ENCODE peak calls at places on chromosomes 7 and 10, in five cellular contexts. G is kidney epithelial cell, Z is stomach, I is WTC11, U is heart left ventricle. L is an unnamed sample.

GRCh38 chr10:26216577-26216948 is at the start of gene GAD2:
- DNase-seq in G (no peak), Z (no peak), I (no peak), U (no peak), L (no peak)

GRCh38 chr10:44994752-44995530 is 5.8 kb upstream of the ZNF22 start:
- DNase-seq in G (no peak), Z (no peak), I (no peak), U (no peak), L (no peak)

GRCh38 chr7:151742713-151743480 is 134.0 kb downstream of the PRKAG2 start:
- DNase-seq in G (no peak), Z (no peak), I (no peak), U (no peak), L (no peak)

GRCh38 chr7:9013940-9014339 is 580.5 kb downstream of the NXPH1 start:
- DNase-seq in G (no peak), Z (no peak), I (peak), U (no peak), L (no peak)

GRCh38 chr7:153103219-153103618 is 343.7 kb downstream of the ACTR3B start:
- DNase-seq in G (no peak), Z (no peak), I (no peak), U (no peak), L (no peak)

GRCh38 chr7:40530292-40530691 is 395.5 kb downstream of the SUGCT start:
- DNase-seq in G (no peak), Z (no peak), I (no peak), U (no peak), L (no peak)

GRCh38 chr10:50594012-50594411 is 29.7 kb downstream of the SGMS1 start:
- DNase-seq in G (peak), Z (no peak), I (no peak), U (no peak), L (no peak)

GRCh38 chr10:43127447-43127846 is 10.8 kb upstream of the CSGALNACT2 start:
- DNase-seq in G (no peak), Z (no peak), I (no peak), U (no peak), L (no peak)

GRCh38 chr7:104795616-104796398 is 218.2 kb upstream of the KMT2E start:
- DNase-seq in G (no peak), Z (no peak), I (no peak), U (no peak), L (no peak)

GRCh38 chr7:116421298-116421697 is 78.2 kb upstream of the CAV2 start:
- DNase-seq in G (no peak), Z (no peak), I (no peak), U (no peak), L (no peak)

GRCh38 chr7:116420003-116420402 is 79.5 kb upstream of the CAV2 start:
- DNase-seq in G (no peak), Z (no peak), I (no peak), U (no peak), L (no peak)

GRCh38 chr7:116423499-116423898 is 76.0 kb upstream of the CAV2 start:
- DNase-seq in G (no peak), Z (no peak), I (no peak), U (no peak), L (no peak)

GRCh38 chr7:116425647-116426209 is 73.8 kb upstream of the CAV2 start:
- DNase-seq in G (no peak), Z (no peak), I (no peak), U (no peak), L (no peak)

GRCh38 chr7:116422651-116423050 is 76.9 kb upstream of the CAV2 start:
- DNase-seq in G (no peak), Z (no peak), I (no peak), U (no peak), L (no peak)
- TF ChIP-seq CTCF in G (no peak), Z (no peak), I (no peak), U (no peak), L (no peak)

GRCh38 chr7:78080241-78080640 is 281.7 kb downstream of the PHTF2 start:
- DNase-seq in G (no peak), Z (no peak), I (no peak), U (no peak), L (no peak)

GRCh38 chr7:78081344-78081743 is 282.8 kb downstream of the PHTF2 start:
- DNase-seq in G (no peak), Z (no peak), I (no peak), U (no peak), L (no peak)

GRCh38 chr7:78082556-78082955 is 284.0 kb downstream of the PHTF2 start:
- DNase-seq in G (no peak), Z (no peak), I (no peak), U (no peak), L (no peak)

GRCh38 chr7:78080811-78081210 is 282.2 kb downstream of the PHTF2 start:
- DNase-seq in G (no peak), Z (no peak), I (no peak), U (no peak), L (no peak)

GRCh38 chr7:78081888-78082287 is 283.3 kb downstream of the PHTF2 start:
- DNase-seq in G (no peak), Z (no peak), I (no peak), U (no peak), L (no peak)
- TF ChIP-seq CTCF in G (no peak), Z (no peak), I (no peak), U (no peak), L (no peak)

GRCh38 chr10:19683965-19684364 is 132.3 kb upstream of the PLXDC2 start:
- DNase-seq in G (no peak), Z (no peak), I (no peak), U (no peak), L (no peak)
- TF ChIP-seq CTCF in G (no peak), Z (no peak), I (no peak), U (no peak), L (no peak)

DNA sequence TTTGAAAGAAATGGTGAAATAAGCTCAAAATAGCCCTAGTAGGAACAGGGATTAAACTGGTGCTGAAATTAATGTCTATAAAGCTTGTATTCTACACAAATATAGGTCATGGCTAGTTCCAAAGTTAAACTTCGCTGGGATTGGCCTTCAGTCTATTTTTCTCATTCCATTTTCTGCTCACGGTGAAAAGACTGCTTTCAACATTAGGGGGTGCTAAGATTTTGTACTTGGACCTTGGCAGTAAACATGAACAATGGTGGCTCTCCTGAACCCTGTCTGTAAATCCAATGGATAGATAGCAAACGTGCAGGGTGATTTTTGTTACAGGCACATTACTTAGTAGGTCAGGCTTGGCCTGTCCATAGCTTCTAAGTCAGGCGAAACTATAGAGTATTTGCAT is 36.0 kb upstream of the RSU1 start:
- DNase-seq in G (no peak), Z (no peak), I (no peak), U (no peak), L (no peak)
- TF ChIP-seq CTCF in G (peak), Z (no peak), I (no peak), U (peak), L (peak)

GRCh38 chr10:76700241-76700640 is 937.4 kb downstream of the KCNMA1 start:
- DNase-seq in G (no peak), Z (no peak), I (no peak), U (no peak), L (no peak)

GRCh38 chr10:76695069-76695468 is 942.5 kb downstream of the KCNMA1 start:
- DNase-seq in G (no peak), Z (no peak), I (no peak), U (no peak), L (no peak)

GRCh38 chr10:76697923-76698322 is 939.7 kb downstream of the KCNMA1 start:
- DNase-seq in G (no peak), Z (no peak), I (no peak), U (no peak), L (no peak)
- TF ChIP-seq CTCF in G (no peak), Z (no peak), I (no peak), U (no peak), L (no peak)

DNA sequence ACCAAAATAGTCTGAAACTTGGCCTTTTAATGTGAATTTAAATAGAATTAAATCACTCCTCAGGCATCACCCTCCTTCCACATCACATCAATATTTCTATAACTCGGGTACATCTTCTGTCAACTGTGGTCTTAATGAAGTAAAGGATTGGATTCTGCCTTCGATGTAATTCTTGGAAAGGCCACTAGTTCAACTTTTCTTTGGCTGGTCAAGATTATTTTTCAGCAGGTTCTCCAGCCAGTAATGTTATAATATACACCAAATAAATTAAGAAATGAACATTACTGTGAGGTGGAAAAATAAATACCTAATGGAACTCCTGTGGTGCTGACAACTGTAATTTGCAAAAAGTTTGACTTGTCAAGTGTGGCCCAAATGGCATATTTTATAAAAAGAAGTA is 9.7 kb upstream of the SLC16A9 start:
- DNase-seq in G (no peak), Z (no peak), I (no peak), U (no peak), L (no peak)
- TF ChIP-seq CTCF in G (peak), Z (no peak), I (peak), U (no peak), L (peak)

L was measured in neural crest cell.